ENCODE peak calls at places on chromosomes 11 and 22, in eight cellular contexts. P is iris pigment epithelial cell; J is dermis blood vessel endothelial cell; I is small intestine; T is MV-4-11; X is activated T-helper 9 cell treated with anti-CD3 and anti-CD28 coated beads, Interleukin-2, amount 50 U/mL, for 16 hours; S is foreskin keratinocyte; H is fibroblast of villous mesenchyme. L is an unnamed sample.

GRCh38 chr22:47197735-47198500 is 435.5 kb downstream of the TBC1D22A start:
- DNase-seq in P (no peak), J (no peak), I (no peak), T (no peak), X (no peak), S (no peak), H (no peak), L (peak; percentile 9)

GRCh38 chr11:73762732-73763131 is 1.9 kb upstream of the RAB6A start:
- DNase-seq in P (no peak), J (no peak), I (no peak), T (no peak), X (no peak), S (no peak), H (no peak), L (no peak)

GRCh38 chr11:18669211-18669593 is 29.4 kb upstream of the TMEM86A start:
- DNase-seq in P (peak; percentile 40), J (no peak), I (peak; percentile 15), T (peak; percentile 37), X (peak; percentile 9), S (peak; percentile 44), H (peak; percentile 3), L (no peak)

GRCh38 chr22:27637604-27638003 is 164.0 kb downstream of the MN1 start:
- DNase-seq in P (peak; percentile 54), J (no peak), I (no peak), T (no peak), X (no peak), S (peak; percentile 55), H (no peak), L (no peak)

GRCh38 chr11:35554491-35555237 is 29.2 kb upstream of the PAMR1 start:
- DNase-seq in P (peak; percentile 83), J (no peak), I (no peak), T (no peak), X (no peak), S (no peak), H (peak; percentile 78), L (no peak)

GRCh38 chr11:130139401-130139800 is 20.2 kb upstream of the ST14 start:
- DNase-seq in P (no peak), J (no peak), I (no peak), T (no peak), X (no peak), S (no peak), H (no peak), L (no peak)

GRCh38 chr11:134047586-134047999 is 21.3 kb upstream of the JAM3 start:
- DNase-seq in P (peak; percentile 41), J (no peak), I (no peak), T (no peak), X (no peak), S (no peak), H (peak; percentile 87), L (peak; percentile 84)

GRCh38 chr11:63840356-63841060 is 1.6 kb downstream of the MARK2 start:
- DNase-seq in P (no peak), J (peak; percentile 18), I (peak; percentile 33), T (no peak), X (no peak), S (no peak), H (no peak), L (no peak)

GRCh38 chr11:132445966-132446365 is 1075.6 kb downstream of the NTM start:
- DNase-seq in P (no peak), J (no peak), I (no peak), T (no peak), X (no peak), S (no peak), H (no peak), L (no peak)

GRCh38 chr11:75766449-75767227 is 1.9 kb upstream of the DGAT2 start:
- DNase-seq in P (no peak), J (no peak), I (no peak), T (no peak), X (no peak), S (no peak), H (no peak), L (no peak)

GRCh38 chr11:58067685-58068084 is 36.9 kb downstream of the OR6Q1 start:
- DNase-seq in P (no peak), J (no peak), I (no peak), T (no peak), X (no peak), S (no peak), H (no peak), L (no peak)

GRCh38 chr11:1762537-1763302 is 1.0 kb downstream of the CTSD start:
- DNase-seq in P (no peak), J (peak; percentile 47), I (peak; percentile 97), T (peak; percentile 49), X (no peak), S (no peak), H (no peak), L (peak; percentile 92)

GRCh38 chr22:47142427-47143046 is 380.1 kb downstream of the TBC1D22A start:
- DNase-seq in P (no peak), J (no peak), I (no peak), T (no peak), X (no peak), S (no peak), H (no peak), L (no peak)

GRCh38 chr11:116874251-116874650 is 36.8 kb upstream of the APOA1 start:
- DNase-seq in P (peak; percentile 63), J (no peak), I (peak; percentile 46), T (no peak), X (no peak), S (no peak), H (peak; percentile 81), L (no peak)

GRCh38 chr22:19967850-19968449 is 26.3 kb upstream of the TXNRD2 start:
- DNase-seq in P (no peak), J (no peak), I (no peak), T (no peak), X (no peak), S (no peak), H (no peak), L (no peak)

GRCh38 chr11:134575504-134576230 is 163.6 kb upstream of the B3GAT1 start:
- DNase-seq in P (no peak), J (no peak), I (no peak), T (no peak), X (no peak), S (no peak), H (no peak), L (no peak)

GRCh38 chr11:43806976-43807375 is 73.7 kb upstream of the ALKBH3 start:
- DNase-seq in P (no peak), J (no peak), I (no peak), T (no peak), X (no peak), S (no peak), H (no peak), L (no peak)

GRCh38 chr11:13036235-13036634 is 27.1 kb downstream of the RASSF10 start:
- DNase-seq in P (no peak), J (no peak), I (no peak), T (no peak), X (no peak), S (no peak), H (no peak), L (no peak)

GRCh38 chr22:24994070-24994763 is 41.7 kb downstream of the KIAA1671 start:
- DNase-seq in P (peak; percentile 38), J (no peak), I (peak; percentile 91), T (peak; percentile 31), X (no peak), S (peak; percentile 85), H (no peak), L (no peak)

GRCh38 chr22:49789289-49790141 is 38.2 kb downstream of the BRD1 start:
- DNase-seq in P (peak; percentile 59), J (peak; percentile 28), I (no peak), T (peak; percentile 75), X (no peak), S (no peak), H (peak; percentile 78), L (peak; percentile 64)

GRCh38 chr11:15711311-15711710 is 596.6 kb downstream of the INSC start:
- DNase-seq in P (no peak), J (no peak), I (no peak), T (no peak), X (no peak), S (no peak), H (no peak), L (no peak)

GRCh38 chr11:64851831-64852337 is 7.4 kb upstream of the CDC42BPG start:
- DNase-seq in P (no peak), J (no peak), I (peak; percentile 26), T (no peak), X (no peak), S (no peak), H (no peak), L (no peak)

GRCh38 chr22:38567531-38568245 is 2.3 kb downstream of the DMC1 start:
- DNase-seq in P (no peak), J (no peak), I (no peak), T (peak; percentile 76), X (no peak), S (no peak), H (no peak), L (no peak)

GRCh38 chr11:5690736-5691135 is 1.1 kb downstream of the TRIM22 start:
- DNase-seq in P (peak; percentile 18), J (peak; percentile 14), I (peak; percentile 25), T (no peak), X (no peak), S (peak; percentile 7), H (peak; percentile 65), L (no peak)

GRCh38 chr11:3959015-3959917 is 103.8 kb downstream of the STIM1 start:
- DNase-seq in P (peak; percentile 75), J (peak; percentile 32), I (peak; percentile 24), T (no peak), X (no peak), S (peak; percentile 66), H (peak; percentile 45), L (no peak)

GRCh38 chr11:64879226-64879900 is 942 bp upstream of the EHD1 start:
- DNase-seq in P (no peak), J (peak; percentile 33), I (no peak), T (peak; percentile 82), X (no peak), S (no peak), H (no peak), L (peak; percentile 46)

GRCh38 chr11:134132808-134133207 is 63.9 kb downstream of the JAM3 start:
- DNase-seq in P (peak; percentile 33), J (peak; percentile 13), I (no peak), T (no peak), X (no peak), S (no peak), H (no peak), L (no peak)

GRCh38 chr11:73869234-73869949 is 7.3 kb downstream of the COA4 start:
- DNase-seq in P (peak; percentile 25), J (no peak), I (peak; percentile 95), T (no peak), X (no peak), S (no peak), H (no peak), L (peak; percentile 75)

GRCh38 chr11:122717264-122717867 is 61.8 kb downstream of the UBASH3B start:
- DNase-seq in P (no peak), J (no peak), I (peak; percentile 78), T (peak; percentile 92), X (no peak), S (no peak), H (no peak), L (no peak)

GRCh38 chr22:26318975-26319374 is 110.1 kb upstream of the ASPHD2 start:
- DNase-seq in P (no peak), J (peak; percentile 13), I (no peak), T (no peak), X (no peak), S (peak; percentile 28), H (no peak), L (no peak)

GRCh38 chr11:16406226-16406625 is 49.9 kb upstream of the SOX6 start:
- DNase-seq in P (no peak), J (no peak), I (no peak), T (no peak), X (no peak), S (no peak), H (no peak), L (no peak)

GRCh38 chr11:93234602-93235207 is 36.9 kb upstream of the SLC36A4 start:
- DNase-seq in P (peak; percentile 78), J (peak; percentile 85), I (peak; percentile 78), T (peak; percentile 59), X (peak; percentile 36), S (peak; percentile 25), H (peak; percentile 74), L (peak; percentile 90)

GRCh38 chr11:45042560-45042959 is 91.9 kb upstream of the TP53I11 start:
- DNase-seq in P (no peak), J (no peak), I (no peak), T (no peak), X (no peak), S (peak; percentile 8), H (no peak), L (peak; percentile 13)

GRCh38 chr11:134229131-134229790 is 4.8 kb downstream of the VPS26B start:
- DNase-seq in P (peak; percentile 22), J (peak; percentile 22), I (no peak), T (no peak), X (no peak), S (no peak), H (no peak), L (no peak)